ENCODE peak calls at places on chromosomes 13 and 19, in five cellular contexts. One of them, this sample, is unnamed.

GRCh38 chr13:80572308-80572676 is 231.4 kb upstream of the SPRY2 start:
- DNase-seq in astrocyte of the hippocampus: no peak
- DNase-seq in stimulated activated CD8-positive, alpha-beta memory T cell treated with anti-CD3 and anti-CD28 coated beads, Interleukin-2, amount 100 ng/mL, for 1 hour: no peak
- DNase-seq in ELF-1: no peak
- DNase-seq in EL: no peak
- DNase-seq in this sample: no peak

GRCh38 chr19:46714523-46715106 is 2.3 kb downstream of the PRKD2 start:
- DNase-seq in astrocyte of the hippocampus: no peak
- DNase-seq in stimulated activated CD8-positive, alpha-beta memory T cell treated with anti-CD3 and anti-CD28 coated beads, Interleukin-2, amount 100 ng/mL, for 1 hour: no peak
- DNase-seq in ELF-1: no peak
- DNase-seq in EL: peak
- DNase-seq in this sample: peak

GRCh38 chr13:70253411-70253810 is 145.2 kb upstream of the KLHL1 start:
- DNase-seq in astrocyte of the hippocampus: no peak
- DNase-seq in stimulated activated CD8-positive, alpha-beta memory T cell treated with anti-CD3 and anti-CD28 coated beads, Interleukin-2, amount 100 ng/mL, for 1 hour: no peak
- DNase-seq in ELF-1: no peak
- DNase-seq in EL: no peak
- DNase-seq in this sample: no peak

GRCh38 chr13:99980201-99981114 is 1.1 kb upstream of the ZIC2 start:
- DNase-seq in astrocyte of the hippocampus: peak
- DNase-seq in stimulated activated CD8-positive, alpha-beta memory T cell treated with anti-CD3 and anti-CD28 coated beads, Interleukin-2, amount 100 ng/mL, for 1 hour: no peak
- DNase-seq in ELF-1: peak
- DNase-seq in EL: peak
- DNase-seq in this sample: peak

GRCh38 chr13:46595918-46596315 is 42.9 kb downstream of the LRCH1 start:
- DNase-seq in astrocyte of the hippocampus: no peak
- DNase-seq in stimulated activated CD8-positive, alpha-beta memory T cell treated with anti-CD3 and anti-CD28 coated beads, Interleukin-2, amount 100 ng/mL, for 1 hour: no peak
- DNase-seq in ELF-1: no peak
- DNase-seq in EL: no peak
- DNase-seq in this sample: no peak

GRCh38 chr19:14957464-14957863 is 16.2 kb downstream of the OR7C2 start:
- DNase-seq in astrocyte of the hippocampus: no peak
- DNase-seq in stimulated activated CD8-positive, alpha-beta memory T cell treated with anti-CD3 and anti-CD28 coated beads, Interleukin-2, amount 100 ng/mL, for 1 hour: no peak
- DNase-seq in ELF-1: no peak
- DNase-seq in EL: no peak
- DNase-seq in this sample: no peak

GRCh38 chr13:41740479-41740878 is 220.4 kb downstream of the VWA8 start:
- DNase-seq in astrocyte of the hippocampus: peak
- DNase-seq in stimulated activated CD8-positive, alpha-beta memory T cell treated with anti-CD3 and anti-CD28 coated beads, Interleukin-2, amount 100 ng/mL, for 1 hour: no peak
- DNase-seq in ELF-1: no peak
- DNase-seq in EL: peak
- DNase-seq in this sample: no peak

GRCh38 chr19:22622901-22623840 is 11.0 kb upstream of the ZNF492 start:
- DNase-seq in astrocyte of the hippocampus: peak
- DNase-seq in stimulated activated CD8-positive, alpha-beta memory T cell treated with anti-CD3 and anti-CD28 coated beads, Interleukin-2, amount 100 ng/mL, for 1 hour: no peak
- DNase-seq in ELF-1: no peak
- DNase-seq in EL: no peak
- DNase-seq in this sample: no peak

GRCh38 chr13:101140087-101140770 is 276.1 kb downstream of the NALCN start:
- DNase-seq in astrocyte of the hippocampus: no peak
- DNase-seq in stimulated activated CD8-positive, alpha-beta memory T cell treated with anti-CD3 and anti-CD28 coated beads, Interleukin-2, amount 100 ng/mL, for 1 hour: no peak
- DNase-seq in ELF-1: no peak
- DNase-seq in EL: no peak
- DNase-seq in this sample: no peak

GRCh38 chr13:109869312-109870237 is 83.2 kb upstream of the IRS2 start:
- DNase-seq in astrocyte of the hippocampus: peak
- DNase-seq in stimulated activated CD8-positive, alpha-beta memory T cell treated with anti-CD3 and anti-CD28 coated beads, Interleukin-2, amount 100 ng/mL, for 1 hour: no peak
- DNase-seq in ELF-1: peak
- DNase-seq in EL: peak
- DNase-seq in this sample: no peak

This sample was measured in SJSA1.